ENCODE peak calls at places on chromosome 7, in ten cellular contexts. L is neural progenitor cell, Y is Panc1, A is colonic mucosa, M is cardiac muscle cell, T is Caco-2, K is mammary epithelial cell, F is heart right ventricle, N is H9, J is left ventricle myocardium inferior. I is an unnamed sample.

GRCh38 chr7:107502154-107502553 is 32.3 kb downstream of the GPR22 start:
- DNase-seq in Y (no peak), L (no peak), A (no peak), M (no peak), K (no peak), F (no peak), J (no peak), N (no peak), T (no peak), I (no peak)

GRCh38 chr7:745431-745980 is 18.4 kb upstream of the PRKAR1B start:
- DNase-seq in K (no peak), F (no peak), M (no peak), A (no peak), L (no peak), N (no peak), T (peak; percentile 10), J (no peak), Y (no peak), I (no peak)

GRCh38 chr7:92997144-92997543 is 120.6 kb downstream of the SAMD9 start:
- DNase-seq in N (no peak), F (no peak), K (no peak), J (no peak), Y (no peak), T (no peak), A (no peak), M (no peak), L (no peak), I (no peak)

GRCh38 chr7:105643384-105643783 is 62.1 kb upstream of the EFCAB10 start:
- DNase-seq in M (peak; percentile 53), F (peak; percentile 41), J (peak; percentile 57), T (no peak), Y (no peak), L (peak; percentile 88), K (no peak), A (no peak), N (peak; percentile 86), I (peak; percentile 78)

GRCh38 chr7:36188266-36188665 is 35.2 kb downstream of the EEPD1 start:
- DNase-seq in J (no peak), A (no peak), Y (no peak), N (no peak), M (no peak), T (no peak), K (no peak), F (no peak), L (no peak), I (no peak)

GRCh38 chr7:141562036-141562435 is 10.8 kb downstream of the AGK start:
- DNase-seq in L (no peak), Y (no peak), A (no peak), K (no peak), N (no peak), M (no peak), J (no peak), F (no peak), T (no peak), I (no peak)

GRCh38 chr7:152176797-152177196 is 151.3 kb downstream of the GALNT11 start:
- DNase-seq in Y (no peak), L (no peak), K (no peak), M (no peak), J (no peak), F (no peak), N (no peak), A (no peak), T (no peak), I (no peak)

GRCh38 chr7:105014725-105015630 is 973 bp downstream of the KMT2E start:
- DNase-seq in L (peak; percentile 57), K (peak; percentile 68), Y (peak; percentile 32), F (peak; percentile 68), A (peak; percentile 83), T (no peak), N (peak; percentile 48), M (peak; percentile 54), J (no peak), I (peak; percentile 42)

GRCh38 chr7:44972562-44972961 is 6.3 kb downstream of the MYO1G start:
- DNase-seq in M (no peak), A (no peak), J (no peak), T (no peak), N (no peak), K (no peak), F (no peak), L (no peak), Y (no peak), I (no peak)

GRCh38 chr7:44976040-44976745 is 2.6 kb downstream of the MYO1G start:
- DNase-seq in N (no peak), M (no peak), K (no peak), A (no peak), L (no peak), J (no peak), T (no peak), F (no peak), Y (no peak), I (no peak)

GRCh38 chr7:44975331-44976039 is 3.3 kb downstream of the MYO1G start:
- DNase-seq in N (no peak), A (no peak), J (no peak), T (no peak), M (no peak), Y (no peak), F (no peak), L (no peak), K (no peak), I (no peak)

GRCh38 chr7:44973610-44974401 is 5.0 kb downstream of the MYO1G start:
- DNase-seq in J (peak; percentile 55), M (peak; percentile 53), L (peak; percentile 55), Y (no peak), F (no peak), K (no peak), N (peak; percentile 53), T (peak; percentile 53), A (peak; percentile 40), I (peak; percentile 64)

DNA sequence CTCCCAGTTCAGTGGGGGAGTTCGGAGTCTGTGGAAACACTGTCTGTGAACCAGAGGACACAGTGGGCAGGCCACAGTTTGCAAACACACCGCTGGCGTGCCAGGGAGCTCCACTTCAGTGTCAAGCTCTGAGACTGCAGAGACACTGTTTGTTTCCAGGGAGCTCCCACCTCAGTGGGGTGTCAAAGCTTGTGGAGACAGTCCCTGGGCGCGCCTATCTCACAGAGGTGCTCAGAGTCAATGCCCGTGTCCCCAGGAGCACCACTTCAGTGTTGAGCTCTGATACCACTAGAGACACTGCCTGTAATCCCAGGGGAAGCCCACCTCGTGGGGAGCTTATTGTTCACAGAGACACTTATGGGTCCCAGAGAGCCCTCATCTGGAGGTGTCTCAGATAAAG is 4.3 kb downstream of the MYO1G start:
- DNase-seq in L (no peak), T (no peak), J (no peak), F (no peak), A (no peak), K (no peak), M (no peak), N (no peak), Y (no peak), I (no peak)
- H3K4me1 ChIP-seq in L (no peaks in the 10 kb centered on the region), T (peaks cover 10% of the 10 kb centered on the region), J (peaks cover 14% of the 10 kb centered on the region), F (peaks cover 5% of the 10 kb centered on the region), A (no peaks in the 10 kb centered on the region), K (no peaks in the 10 kb centered on the region), M (peaks cover under 1% of the 10 kb centered on the region), N (no peaks in the 10 kb centered on the region), Y (no peaks in the 10 kb centered on the region), I (peaks cover 4% of the 10 kb centered on the region)

GRCh38 chr7:158463317-158463716 is 124.3 kb downstream of the PTPRN2 start:
- DNase-seq in M (no peak), F (no peak), N (no peak), A (no peak), J (no peak), Y (no peak), T (no peak), K (no peak), L (no peak), I (no peak)

GRCh38 chr7:158458096-158458495 is 129.5 kb downstream of the PTPRN2 start:
- DNase-seq in J (no peak), T (no peak), M (no peak), Y (no peak), F (no peak), K (no peak), L (no peak), N (no peak), A (no peak), I (no peak)

GRCh38 chr7:158458716-158459282 is 128.8 kb downstream of the PTPRN2 start:
- DNase-seq in K (no peak), F (no peak), Y (no peak), N (no peak), T (no peak), A (no peak), J (no peak), L (no peak), M (no peak), I (no peak)

GRCh38 chr7:158460665-158461064 is 127.0 kb downstream of the PTPRN2 start:
- DNase-seq in F (no peak), L (no peak), T (no peak), A (no peak), K (no peak), M (no peak), J (no peak), N (no peak), Y (no peak), I (no peak)

DNA sequence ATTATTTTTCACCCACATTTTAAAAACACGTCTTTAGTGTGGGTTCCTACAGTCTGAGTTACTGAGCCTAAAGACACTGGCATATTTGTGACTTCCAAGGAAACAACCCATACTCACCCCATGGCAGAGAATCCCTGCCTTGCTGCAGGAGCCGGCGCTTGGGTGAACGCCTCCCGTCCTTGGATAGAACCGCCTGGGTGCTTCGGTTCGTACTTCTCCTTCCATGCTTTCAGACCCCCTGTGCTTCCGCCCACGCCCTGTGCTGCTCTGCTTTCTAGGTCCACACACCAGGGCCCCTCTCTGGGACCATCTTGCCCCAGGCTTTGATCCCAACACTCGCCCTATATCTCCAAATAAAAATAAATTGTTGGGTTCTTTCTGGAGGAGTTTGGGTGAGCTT is 125.8 kb downstream of the PTPRN2 start:
- DNase-seq in A (no peak), J (no peak), Y (no peak), F (no peak), N (no peak), L (no peak), T (no peak), M (no peak), K (no peak), I (no peak)
- H3K9me3 ChIP-seq in A (no peaks in the 10 kb centered on the region), J (no peaks in the 10 kb centered on the region), Y (no peaks in the 10 kb centered on the region), F (no peaks in the 10 kb centered on the region), N (no peaks in the 10 kb centered on the region), L (no peaks in the 10 kb centered on the region), T (peaks cover 3% of the 10 kb centered on the region), M (no peaks in the 10 kb centered on the region), K (peaks cover 9% of the 10 kb centered on the region), I (no peaks in the 10 kb centered on the region)

GRCh38 chr7:69602522-69602921 is 4.2 kb downstream of the AUTS2 start:
- DNase-seq in K (no peak), Y (no peak), L (no peak), F (no peak), J (no peak), A (no peak), N (no peak), M (no peak), T (no peak), I (no peak)

GRCh38 chr7:69603351-69603750 is 5.1 kb downstream of the AUTS2 start:
- DNase-seq in Y (no peak), A (no peak), F (no peak), L (no peak), J (no peak), M (no peak), N (no peak), K (no peak), T (no peak), I (no peak)

GRCh38 chr7:69605070-69605469 is 6.8 kb downstream of the AUTS2 start:
- DNase-seq in A (no peak), K (no peak), Y (no peak), L (no peak), M (no peak), N (no peak), F (no peak), J (no peak), T (no peak), I (no peak)

GRCh38 chr7:69599879-69600764 is 1.8 kb downstream of the AUTS2 start:
- DNase-seq in M (peak; percentile 36), Y (no peak), T (no peak), L (peak; percentile 50), A (peak; percentile 17), J (no peak), F (no peak), N (no peak), K (no peak), I (peak; percentile 35)

DNA sequence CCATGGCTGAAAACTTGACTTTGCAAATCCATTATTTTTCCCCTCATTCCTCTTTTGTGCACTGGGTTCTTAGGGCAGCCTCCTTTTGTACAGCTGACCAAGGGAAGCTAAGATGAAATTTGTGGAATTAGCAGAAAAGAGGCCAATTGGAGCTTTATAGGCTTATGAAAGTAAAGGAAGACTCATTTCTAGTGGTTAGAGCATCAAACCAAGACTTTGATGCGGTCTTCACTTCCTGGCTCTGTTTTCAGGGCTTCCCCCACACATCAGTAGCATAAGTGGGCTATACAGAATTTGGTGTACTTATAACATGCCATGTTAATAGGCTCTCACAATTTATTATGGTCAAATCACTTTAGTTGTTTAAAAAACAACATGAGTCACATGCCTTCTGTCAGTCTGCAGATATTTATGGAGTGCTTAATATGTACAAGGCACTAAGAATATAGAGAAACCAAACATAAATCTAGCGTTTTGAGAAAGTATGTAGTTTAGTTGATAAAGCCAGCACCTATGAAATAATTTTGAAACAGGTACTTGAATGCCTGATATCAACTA is 5.7 kb downstream of the AUTS2 start:
- DNase-seq in F (no peak), T (no peak), Y (no peak), A (no peak), N (no peak), J (no peak), K (no peak), L (no peak), M (no peak), I (no peak)
- TF ChIP-seq CTCF in F (no peak), T (no peak), Y (no peak), A (no peak), N (no peak), J (no peak), K (no peak), L (no peak), M (no peak), I (no peak)

GRCh38 chr7:16816820-16817219 is 12.0 kb upstream of the AGR2 start:
- DNase-seq in T (no peak), K (no peak), M (no peak), L (no peak), F (no peak), N (no peak), J (no peak), A (no peak), Y (no peak), I (no peak)

GRCh38 chr7:16817536-16817935 is 12.7 kb upstream of the AGR2 start:
- DNase-seq in K (peak; percentile 75), L (no peak), M (peak; percentile 15), T (no peak), N (no peak), Y (no peak), J (no peak), F (no peak), A (no peak), I (no peak)

GRCh38 chr7:16822029-16822428 is 17.2 kb upstream of the AGR2 start:
- DNase-seq in K (no peak), L (no peak), J (no peak), F (no peak), A (no peak), N (no peak), Y (no peak), T (no peak), M (no peak), I (no peak)

GRCh38 chr7:16814987-16815386 is 10.2 kb upstream of the AGR2 start:
- DNase-seq in J (no peak), L (no peak), K (no peak), A (peak; percentile 70), Y (no peak), M (no peak), N (no peak), F (no peak), T (no peak), I (no peak)

GRCh38 chr7:16818732-16819131 is 13.9 kb upstream of the AGR2 start:
- DNase-seq in M (no peak), N (no peak), F (no peak), A (no peak), K (no peak), T (no peak), L (no peak), J (no peak), Y (no peak), I (no peak)
- H3K4me1 ChIP-seq in M (no peaks in the 10 kb centered on the region), N (no peaks in the 10 kb centered on the region), F (no peaks in the 10 kb centered on the region), A (peaks cover 12% of the 10 kb centered on the region), K (peaks cover 13% of the 10 kb centered on the region), T (peaks cover 17% of the 10 kb centered on the region), L (no peaks in the 10 kb centered on the region), J (no peaks in the 10 kb centered on the region), Y (peaks cover 7% of the 10 kb centered on the region), I (no peaks in the 10 kb centered on the region)